ENCODE peak calls at places on chromosomes 3 and 15, in seven cellular contexts. F, V, L, X, M, N and S are unnamed samples.

GRCh38 chr3:13414040-13414729 is 5.9 kb downstream of the NUP210 start:
- DNase-seq in X (peak; percentile 80), V (peak; percentile 19), L (no peak), M (no peak), F (no peak), N (peak; percentile 75), S (peak; percentile 67)

GRCh38 chr3:160225181-160226025 is at the start of gene C3orf80:
- DNase-seq in M (no peak), V (peak; percentile 66), N (peak; percentile 28), L (no peak), F (peak; percentile 57), X (peak; percentile 26), S (peak; percentile 56)

GRCh38 chr3:125192190-125193035 is 20.1 kb downstream of the SLC12A8 start:
- DNase-seq in V (no peak), X (no peak), M (no peak), F (no peak), N (no peak), L (no peak), S (no peak)

GRCh38 chr3:14522768-14523167 is 17.4 kb downstream of the GRIP2 start:
- DNase-seq in L (no peak), M (no peak), V (no peak), F (no peak), N (no peak), X (no peak), S (no peak)

GRCh38 chr15:70362911-70363310 is 265.2 kb upstream of the TLE3 start:
- DNase-seq in M (no peak), N (no peak), V (peak; percentile 60), L (no peak), X (no peak), F (peak; percentile 38), S (no peak)

GRCh38 chr15:55742498-55742926 is 440 bp downstream of the PRTG start:
- DNase-seq in L (no peak), N (no peak), F (peak; percentile 65), M (no peak), V (peak; percentile 18), X (no peak), S (peak; percentile 33)

GRCh38 chr15:70512772-70513362 is 250.5 kb downstream of the UACA start:
- DNase-seq in N (peak; percentile 55), L (peak; percentile 82), V (no peak), F (peak; percentile 34), X (peak; percentile 49), M (no peak), S (peak; percentile 52)

GRCh38 chr3:99579246-99579645 is 59.1 kb upstream of the COL8A1 start:
- DNase-seq in X (no peak), F (peak; percentile 32), V (no peak), L (no peak), N (no peak), M (peak; percentile 29), S (no peak)

GRCh38 chr3:46880884-46881818 is 3.6 kb downstream of the PTH1R start:
- DNase-seq in L (no peak), V (no peak), N (no peak), M (no peak), X (no peak), F (no peak), S (no peak)

GRCh38 chr3:125140011-125140813 is 72.3 kb downstream of the SLC12A8 start:
- DNase-seq in V (no peak), F (no peak), L (no peak), X (no peak), M (no peak), N (no peak), S (no peak)

GRCh38 chr15:47184405-47185221 is 532.7 kb upstream of the SEMA6D start:
- DNase-seq in N (no peak), V (peak; percentile 17), F (peak; percentile 37), L (no peak), X (no peak), M (no peak), S (no peak)

GRCh38 chr3:123286308-123287023 is 84.7 kb downstream of the SEC22A start:
- DNase-seq in M (peak; percentile 32), X (no peak), L (peak; percentile 50), V (peak; percentile 52), F (peak; percentile 52), N (peak; percentile 17), S (peak; percentile 29)

GRCh38 chr3:139325551-139325950 is 18.3 kb upstream of the MRPS22 start:
- DNase-seq in M (no peak), L (no peak), V (peak; percentile 70), F (no peak), X (no peak), N (no peak), S (no peak)

GRCh38 chr15:43702701-43703433 is 9.2 kb downstream of the CKMT1A start:
- DNase-seq in F (no peak), X (no peak), V (no peak), M (no peak), L (no peak), N (no peak), S (no peak)

GRCh38 chr3:151382671-151383070 is 1.9 kb downstream of the P2RY12 start:
- DNase-seq in V (no peak), N (no peak), F (no peak), X (no peak), M (no peak), L (no peak), S (no peak)

DNA sequence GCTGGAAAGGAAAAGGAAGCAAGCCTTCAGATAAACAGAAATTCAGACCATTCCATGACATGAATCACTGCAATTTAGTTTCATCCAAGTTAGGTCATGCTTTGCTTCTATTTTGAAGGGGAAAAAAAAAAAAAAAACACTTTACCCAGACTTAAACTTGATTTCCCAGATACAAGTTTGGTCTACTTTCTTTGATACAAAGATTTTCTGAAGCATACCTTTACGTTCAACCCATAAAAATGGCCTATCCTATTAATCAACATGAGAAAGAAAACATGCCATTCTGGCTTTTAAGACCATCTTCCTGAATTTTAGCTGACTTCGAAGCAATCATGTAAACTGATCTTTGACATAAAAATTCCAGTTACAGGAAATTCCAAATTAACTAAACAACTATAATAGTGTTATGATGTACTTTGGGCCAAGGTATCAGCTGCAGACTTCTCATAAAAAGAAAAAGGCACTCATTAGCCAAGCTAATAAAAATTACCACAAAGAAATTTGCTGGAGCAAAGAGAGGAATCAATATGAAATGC is 12.6 kb downstream of the OSBPL10 start:
- DNase-seq in V (no peak), M (no peak), X (no peak), F (peak; percentile 78), L (no peak), N (no peak), S (no peak)
- H3K27ac ChIP-seq in V (no peak overlapping the region), M (peak overlapping the region; percentile 80), X (no peak overlapping the region), F (peak overlapping the region; percentile 62), L (no peak overlapping the region), N (no peak overlapping the region), S (no peak overlapping the region)

GRCh38 chr15:66703540-66703941 is 1.5 kb downstream of the SMAD6 start:
- DNase-seq in M (no peak), F (no peak), X (no peak), N (no peak), V (peak; percentile 60), L (no peak), S (no peak)
- H3K27ac ChIP-seq in M (no peak overlapping the region), F (peak overlapping the region; percentile 80), X (no peak overlapping the region), N (no peak overlapping the region), V (peak overlapping the region; percentile 44), L (no peak overlapping the region), S (peak overlapping the region; percentile 91)

GRCh38 chr15:74434260-74434915 is 630 bp upstream of the SEMA7A start:
- DNase-seq in X (no peak), F (no peak), L (no peak), V (no peak), M (no peak), N (no peak), S (no peak)
- H3K27ac ChIP-seq in X (peak overlapping the region; percentile 77), F (no peak overlapping the region), L (no peak overlapping the region), V (peak overlapping the region; percentile 27), M (peak overlapping the region; percentile 68), N (no peak overlapping the region), S (peak overlapping the region; percentile 27)

GRCh38 chr3:157914882-157915281 is 191.3 kb downstream of the SHOX2 start:
- DNase-seq in M (no peak), X (no peak), N (no peak), L (peak; percentile 2), F (no peak), V (no peak), S (no peak)
- H3K27ac ChIP-seq in M (no peak overlapping the region), X (no peak overlapping the region), N (no peak overlapping the region), L (no peak overlapping the region), F (no peak overlapping the region), V (no peak overlapping the region), S (no peak overlapping the region)

GRCh38 chr15:79195802-79196201 is 86.7 kb upstream of the ANKRD34C start:
- DNase-seq in V (no peak), X (no peak), N (no peak), M (no peak), L (no peak), F (no peak), S (no peak)

GRCh38 chr15:79193157-79193948 is 89.2 kb upstream of the ANKRD34C start:
- DNase-seq in M (no peak), L (no peak), X (no peak), F (no peak), V (no peak), N (no peak), S (no peak)

GRCh38 chr15:79195239-79195638 is 87.3 kb upstream of the ANKRD34C start:
- DNase-seq in L (no peak), N (no peak), M (no peak), F (no peak), V (no peak), X (no peak), S (no peak)

GRCh38 chr15:79192462-79193036 is 90.0 kb upstream of the ANKRD34C start:
- DNase-seq in F (no peak), V (no peak), X (no peak), M (no peak), N (no peak), L (no peak), S (no peak)

DNA sequence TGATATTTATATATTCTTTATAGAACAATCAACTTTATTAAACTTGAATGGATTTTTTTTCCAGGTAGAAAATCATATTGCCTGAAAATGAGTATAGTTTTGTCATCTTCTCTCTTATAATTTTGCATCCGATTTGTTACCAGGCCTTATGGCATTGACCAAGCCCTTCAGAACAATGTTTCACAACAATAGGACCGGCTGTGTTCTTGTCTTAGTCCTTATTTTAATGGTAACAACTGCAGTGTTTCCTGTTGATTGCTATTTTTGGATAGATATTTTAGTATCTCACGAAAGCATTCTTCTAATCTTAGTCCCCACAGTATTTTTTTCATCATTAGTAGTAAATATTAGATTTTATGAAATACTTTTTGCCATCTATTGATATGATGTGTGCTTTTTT is 88.1 kb upstream of the ANKRD34C start:
- DNase-seq in L (no peak), N (no peak), M (no peak), V (no peak), F (no peak), X (no peak), S (no peak)
- H3K27ac ChIP-seq in L (no peak overlapping the region), N (no peak overlapping the region), M (no peak overlapping the region), V (no peak overlapping the region), F (no peak overlapping the region), X (no peak overlapping the region), S (no peak overlapping the region)